ENCODE peak calls at places on chromosome 11, in four cellular contexts. S is A549, C is K562, Q is IMR-90. D is an unnamed sample.

GRCh38 chr11:88410056-88410455 is 72.5 kb upstream of the CTSC start:
- DNase-seq in S (no peak), C (no peak), Q (no peak), D (no peak)

GRCh38 chr11:79440451-79441158 is at the start of gene TENM4:
- DNase-seq in S (peak), C (no peak), Q (peak), D (peak)

GRCh38 chr11:61602775-61603569 is 22.1 kb upstream of the SYT7 start:
- DNase-seq in S (no peak), C (peak), Q (peak), D (peak)

GRCh38 chr11:45616802-45617549 is 48.4 kb downstream of the CHST1 start:
- DNase-seq in S (no peak), C (no peak), Q (no peak), D (no peak)

GRCh38 chr11:76824083-76824939 is 36.4 kb upstream of the ACER3 start:
- DNase-seq in S (peak), C (peak), Q (peak), D (no peak)

GRCh38 chr11:76623171-76623883 is 47.2 kb downstream of the LRRC32 start:
- DNase-seq in S (no peak), C (no peak), Q (peak), D (no peak)

GRCh38 chr11:123354371-123354770 is 75.7 kb upstream of the GRAMD1B start:
- DNase-seq in S (no peak), C (no peak), Q (no peak), D (no peak)

GRCh38 chr11:86743223-86744118 is 56.9 kb upstream of the PRSS23 start:
- DNase-seq in S (peak), C (peak), Q (peak), D (no peak)

GRCh38 chr11:45859661-45860140 is 12.4 kb downstream of the CRY2 start:
- DNase-seq in S (no peak), C (no peak), Q (peak), D (peak)

GRCh38 chr11:106939157-106939556 is 79.1 kb downstream of the GUCY1A2 start:
- DNase-seq in S (no peak), C (no peak), Q (no peak), D (no peak)

GRCh38 chr11:90204832-90205646 is 17.8 kb downstream of the CHORDC1 start:
- DNase-seq in S (peak), C (peak), Q (peak), D (peak)
- TF ChIP-seq CTCF in S (peak), C (peak), Q (peak), D (peak)

DNA sequence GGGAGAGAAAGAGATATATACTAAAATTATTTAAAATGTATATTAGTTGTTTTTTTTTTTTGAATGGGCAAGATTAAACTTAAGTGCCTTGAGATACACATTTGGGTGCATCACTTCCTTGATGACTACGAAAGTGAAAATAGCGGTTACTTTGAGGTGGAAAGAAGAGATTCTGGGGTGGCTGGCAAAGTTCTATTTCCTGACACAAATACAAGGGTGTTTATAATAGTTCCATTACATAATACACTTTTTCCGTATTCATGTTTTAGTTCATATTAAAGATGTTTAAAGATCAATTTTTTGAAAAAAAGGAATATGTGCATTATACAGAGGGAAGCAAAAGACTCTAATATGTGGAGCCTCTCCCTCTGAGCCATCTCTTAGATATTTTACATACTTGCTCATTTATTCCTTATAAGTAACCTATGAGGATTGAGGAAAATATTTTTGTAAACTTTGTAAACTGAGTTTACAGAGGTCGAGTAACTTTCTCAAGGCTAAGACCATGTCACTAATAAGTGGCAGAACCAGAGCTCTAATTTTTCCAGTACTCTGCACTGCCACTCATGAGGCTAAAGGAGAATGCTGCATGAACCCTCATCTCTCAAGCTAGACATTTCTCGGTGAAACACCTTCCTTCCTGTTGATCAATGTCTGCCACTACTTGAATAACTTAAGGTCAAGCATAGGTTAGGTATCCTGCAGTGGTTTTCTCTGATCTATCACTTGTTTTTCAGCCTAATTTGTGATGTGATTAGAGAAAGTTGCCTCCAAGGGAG is 58.7 kb downstream of the DDIAS start:
- DNase-seq in S (no peak), C (no peak), Q (no peak), D (no peak)
- TF ChIP-seq RFX5 in S (no peak), C (no peak), Q (no peak), D (no peak)

DNA sequence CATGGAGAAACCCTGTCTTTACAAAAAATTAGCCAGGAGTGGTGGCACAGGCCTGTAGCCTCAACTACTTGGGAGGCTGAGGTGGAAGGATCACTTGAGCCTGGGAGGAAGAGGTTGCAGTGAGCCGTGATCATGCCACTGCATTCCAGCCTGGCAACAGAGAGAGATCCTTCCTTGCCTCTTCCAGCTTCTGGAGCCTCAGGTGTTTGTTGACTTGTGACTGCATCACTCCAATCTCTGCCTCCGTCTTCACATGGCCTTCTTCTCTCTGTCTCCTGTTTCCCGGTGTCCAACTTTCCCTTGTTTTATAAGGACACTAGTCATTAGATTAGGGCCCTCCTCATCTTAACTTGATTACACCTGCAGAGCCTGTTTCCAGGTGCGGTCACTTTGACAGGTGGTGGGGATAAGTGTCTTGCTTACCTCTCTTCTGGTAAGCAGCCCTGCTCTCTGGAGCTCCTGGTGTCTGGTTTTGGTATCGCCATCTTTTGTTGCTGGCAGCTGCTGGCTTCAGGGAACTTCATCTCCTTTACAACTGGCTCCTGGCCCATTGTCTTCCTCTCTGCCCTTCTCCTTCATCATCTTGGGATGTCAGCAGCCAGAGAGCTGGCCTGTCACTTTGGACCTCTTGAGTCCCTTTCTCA is 8.2 kb upstream of the USP2 start:
- DNase-seq in S (no peak), C (no peak), Q (no peak), D (no peak)
- TF ChIP-seq CTCF in S (no peak), C (peak), Q (peak), D (peak)

DNA sequence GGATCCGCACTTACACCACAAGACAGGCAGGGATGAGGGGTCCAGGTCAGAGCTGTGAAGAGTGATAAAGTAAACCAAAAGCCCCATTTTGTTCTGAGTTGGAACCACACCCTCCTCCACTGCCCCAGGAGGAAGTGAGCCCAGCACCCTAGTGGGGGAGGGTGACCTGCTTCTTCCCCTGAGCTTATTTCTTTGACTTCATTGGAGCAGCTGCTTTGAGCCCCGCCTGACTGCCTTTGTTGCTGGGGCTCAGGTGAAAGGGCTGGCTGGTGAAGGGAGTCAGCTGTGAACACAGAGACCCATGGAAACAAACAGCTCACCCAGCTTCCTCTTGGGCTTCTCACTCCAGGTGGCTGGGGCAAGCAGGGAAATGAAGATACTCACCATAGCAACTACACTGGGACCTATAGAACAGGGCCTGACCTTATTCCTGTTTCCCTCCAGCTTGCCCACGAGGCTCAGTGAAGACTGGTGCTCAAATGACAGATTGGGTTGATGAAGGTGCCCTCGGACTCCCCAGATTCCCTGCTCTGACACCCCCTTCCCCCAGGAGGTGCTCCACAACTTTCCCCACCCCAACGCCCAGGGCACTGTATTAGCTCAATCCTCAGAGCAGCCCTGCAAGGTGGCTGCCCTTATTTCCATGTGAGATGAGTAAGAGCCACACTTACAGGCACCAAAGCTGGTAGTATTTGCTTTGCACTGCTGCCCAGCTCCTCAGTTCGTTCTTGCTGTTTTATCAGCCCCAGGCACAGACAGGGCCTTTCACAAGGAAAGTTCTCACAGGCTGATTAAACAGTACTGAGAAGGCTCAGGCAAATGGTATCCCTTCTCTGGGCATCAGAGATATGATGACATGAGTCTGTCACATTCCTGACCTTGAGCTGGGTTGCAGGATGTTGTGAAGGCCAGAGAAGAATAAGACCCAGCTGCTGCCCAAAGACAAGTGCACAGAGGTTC is 2.4 kb downstream of the UCP2 start:
- DNase-seq in S (no peak), C (peak), Q (peak), D (no peak)
- TF ChIP-seq RFX5 in S (no peak), C (no peak), Q (no peak), D (no peak)

GRCh38 chr11:17760102-17761029 is 25.8 kb downstream of the KCNC1 start:
- DNase-seq in S (peak), C (peak), Q (peak), D (peak)
- TF ChIP-seq CTCF in S (peak), C (peak), Q (peak), D (peak)

DNA sequence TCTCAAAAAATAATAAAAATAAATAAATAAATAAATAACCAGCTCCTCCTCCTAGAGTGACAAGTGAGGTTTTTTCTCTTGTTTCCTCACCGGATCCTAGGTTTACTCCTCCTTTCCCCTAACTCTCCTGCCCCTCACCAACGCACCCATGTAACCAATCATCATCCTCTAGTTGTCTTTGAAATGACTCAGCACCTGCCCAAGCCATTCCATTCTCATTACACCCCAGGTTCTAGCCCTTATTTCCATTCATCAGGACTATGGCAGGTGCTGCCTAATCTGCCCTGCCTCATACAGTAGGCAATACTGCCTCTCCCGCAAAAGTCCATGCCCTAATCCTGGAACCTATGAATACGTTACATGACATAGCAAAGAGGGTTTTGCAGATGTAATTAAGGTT is 60.4 kb downstream of the BUD13 start:
- DNase-seq in S (no peak), C (no peak), Q (no peak), D (no peak)
- TF ChIP-seq RFX5 in S (no peak), C (no peak), Q (no peak), D (no peak)

DNA sequence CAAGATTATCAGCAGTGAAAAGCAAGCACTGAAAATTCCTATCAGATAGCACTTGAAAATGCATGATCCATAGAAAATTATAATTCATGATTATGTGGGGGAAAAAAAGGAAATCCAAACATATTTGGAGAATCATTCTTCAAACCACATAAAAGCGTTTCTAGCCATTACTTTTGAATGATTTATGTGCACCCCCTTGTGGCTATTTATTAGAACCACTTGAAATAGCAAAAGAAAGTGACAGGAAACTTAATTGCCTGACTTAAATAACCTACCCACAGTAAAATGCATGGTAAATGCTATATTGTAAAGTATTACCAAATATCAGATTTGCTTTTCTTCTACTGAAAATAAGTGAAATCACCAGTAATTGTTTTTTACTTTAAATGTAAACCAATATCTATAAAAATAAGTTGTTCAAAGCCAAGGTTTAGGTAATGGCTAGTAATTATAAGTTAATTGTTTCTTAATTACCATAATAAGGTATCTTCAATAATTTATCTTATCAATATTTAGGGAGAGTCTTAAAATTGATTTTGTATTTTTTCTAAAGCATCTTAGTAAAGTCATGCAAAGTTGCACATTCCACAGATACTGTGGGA is 168.5 kb downstream of the ARHGAP42 start:
- DNase-seq in S (peak), C (peak), Q (peak), D (peak)
- TF ChIP-seq CTCF in S (peak), C (peak), Q (peak), D (peak)

DNA sequence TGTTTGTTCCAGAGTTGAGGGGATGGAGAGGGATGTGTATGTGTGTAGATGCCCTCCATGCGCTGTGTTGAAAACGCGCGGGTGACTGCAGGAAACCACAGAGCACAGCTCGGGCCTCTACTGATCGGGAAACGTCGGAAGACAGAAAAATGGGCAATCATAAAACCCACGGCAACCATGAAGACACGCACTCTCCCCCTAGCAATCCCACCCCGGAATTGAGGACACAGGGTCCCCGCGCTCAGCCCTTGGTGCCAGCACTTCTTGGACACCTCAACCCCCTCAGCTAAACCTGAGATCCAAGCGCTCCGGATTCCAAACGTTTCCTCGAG is 235 bp upstream of the UQCC3 start:
- DNase-seq in S (no peak), C (no peak), Q (no peak), D (no peak)
- TF ChIP-seq RFX5 in S (no peak), C (no peak), Q (no peak), D (no peak)

DNA sequence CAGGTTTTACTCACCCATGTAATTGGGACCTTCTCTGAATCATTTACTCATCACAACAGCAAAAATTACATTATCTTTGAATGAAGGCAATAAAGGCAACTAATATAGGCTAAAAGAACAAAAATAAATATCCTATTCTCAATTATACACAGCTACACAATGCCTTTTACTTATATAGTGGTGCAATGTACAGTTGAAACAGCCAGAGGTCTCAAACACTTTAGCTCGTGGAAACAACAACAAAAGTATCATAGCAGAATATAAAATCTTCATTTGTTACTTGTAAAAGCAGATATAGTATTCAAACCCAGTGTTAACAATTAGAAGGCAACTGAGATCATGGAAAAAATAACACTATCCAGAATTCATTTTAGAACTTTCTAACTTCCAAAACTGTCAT is 20.6 kb upstream of the CCDC34 start:
- DNase-seq in S (no peak), C (no peak), Q (no peak), D (no peak)
- TF ChIP-seq CTCF in S (no peak), C (no peak), Q (no peak), D (no peak)